ENCODE peak calls at places on chromosomes 12 and 14, in four cellular contexts. B, R, F and C are unnamed samples.

GRCh38 chr14:91361236-91361811 is 56.3 kb downstream of the CCDC88C start:
- DNase-seq in F (peak; percentile 82), R (no peak), B (no peak), C (peak; percentile 61)

GRCh38 chr14:24095196-24096068 is 1.3 kb downstream of the PCK2 start:
- DNase-seq in F (peak; percentile 51), R (no peak), B (peak; percentile 82), C (peak; percentile 100)

GRCh38 chr12:104360157-104360556 is 56.6 kb downstream of the EID3 start:
- DNase-seq in R (no peak), F (no peak), B (no peak), C (no peak)

GRCh38 chr12:24911284-24911791 is 37.6 kb downstream of the BCAT1 start:
- DNase-seq in R (no peak), B (no peak), F (peak; percentile 19), C (peak; percentile 94)

GRCh38 chr12:112788205-112788604 is 3.3 kb upstream of the RPH3A start:
- DNase-seq in B (no peak), R (peak; percentile 21), F (no peak), C (no peak)

GRCh38 chr12:34402228-34402898 is 380.1 kb downstream of the ALG10 start:
- DNase-seq in R (no peak), B (no peak), F (no peak), C (no peak)

GRCh38 chr14:60565211-60565610 is 56.3 kb downstream of the SIX6 start:
- DNase-seq in B (no peak), R (no peak), F (no peak), C (no peak)

GRCh38 chr12:46382974-46383653 is 10.5 kb upstream of the SLC38A2 start:
- DNase-seq in R (peak; percentile 73), F (peak; percentile 90), B (peak; percentile 95), C (peak; percentile 93)

GRCh38 chr12:41407240-41407799 is 219.2 kb downstream of the PDZRN4 start:
- DNase-seq in F (peak; percentile 45), B (peak; percentile 17), R (no peak), C (no peak)

GRCh38 chr12:82182601-82183000 is 175.6 kb downstream of the CCDC59 start:
- DNase-seq in B (no peak), F (no peak), R (no peak), C (no peak)

GRCh38 chr12:49864817-49865090 is 21.8 kb upstream of the BCDIN3D start:
- DNase-seq in F (peak; percentile 84), B (no peak), R (no peak), C (no peak)

GRCh38 chr12:103469716-103470115 is 26.1 kb downstream of the C12orf42 start:
- DNase-seq in B (no peak), F (no peak), R (no peak), C (no peak)

GRCh38 chr12:111819191-111820158 is 22.6 kb upstream of the MAPKAPK5 start:
- DNase-seq in R (no peak), F (no peak), B (no peak), C (no peak)

GRCh38 chr12:34376133-34376799 is 354.0 kb downstream of the ALG10 start:
- DNase-seq in B (no peak), F (no peak), R (no peak), C (no peak)